ENCODE peak calls at places on chromosomes 3 and 15, in six cellular contexts. Q, Z, S, L, T and M are unnamed samples.

GRCh38 chr15:84833447-84833846 is 16.3 kb downstream of the ALPK3 start:
- DNase-seq in Q (no peak), Z (no peak), S (no peak), L (no peak), T (no peak), M (no peak)

GRCh38 chr3:122890077-122890484 is 95.2 kb downstream of the SLC49A4 start:
- DNase-seq in Q (no peak), Z (peak; percentile 70), S (no peak), L (no peak), T (peak; percentile 78), M (no peak)

GRCh38 chr3:51876186-51876585 is 785 bp upstream of the IQCF5 start:
- DNase-seq in Q (no peak), Z (no peak), S (no peak), L (no peak), T (no peak), M (no peak)

GRCh38 chr15:56715220-56715619 is 18.1 kb downstream of the ZNF280D start:
- DNase-seq in Q (no peak), Z (no peak), S (no peak), L (no peak), T (no peak), M (no peak)

GRCh38 chr3:124767259-124767658 is 37.0 kb downstream of the UMPS start:
- DNase-seq in Q (no peak), Z (no peak), S (no peak), L (no peak), T (no peak), M (no peak)

GRCh38 chr15:60062826-60063225 is 58.7 kb downstream of the FOXB1 start:
- DNase-seq in Q (no peak), Z (no peak), S (no peak), L (no peak), T (no peak), M (no peak)

GRCh38 chr15:28026221-28026620 is 72.9 kb downstream of the OCA2 start:
- DNase-seq in Q (no peak), Z (no peak), S (no peak), L (no peak), T (no peak), M (no peak)

GRCh38 chr3:160911399-160911798 is 155.4 kb downstream of the PPM1L start:
- DNase-seq in Q (no peak), Z (no peak), S (no peak), L (no peak), T (no peak), M (no peak)

GRCh38 chr15:40263036-40263754 is 19.7 kb downstream of the ANKRD63 start:
- DNase-seq in Q (no peak), Z (peak; percentile 29), S (no peak), L (no peak), T (no peak), M (no peak)

GRCh38 chr15:59247364-59247763 is 40.7 kb downstream of the LDHAL6B start:
- DNase-seq in Q (peak; percentile 73), Z (peak; percentile 46), S (peak; percentile 56), L (peak; percentile 21), T (no peak), M (no peak)

GRCh38 chr15:50872832-50873231 is 35.7 kb upstream of the AP4E1 start:
- DNase-seq in Q (no peak), Z (no peak), S (no peak), L (no peak), T (no peak), M (no peak)

GRCh38 chr3:46905661-46906451 is 28.3 kb downstream of the PTH1R start:
- DNase-seq in Q (no peak), Z (no peak), S (no peak), L (no peak), T (no peak), M (no peak)

GRCh38 chr3:82416828-82417227 is 655.4 kb upstream of the GBE1 start:
- DNase-seq in Q (no peak), Z (no peak), S (no peak), L (no peak), T (no peak), M (no peak)

GRCh38 chr3:8562081-8562595 is 60.5 kb downstream of the LMCD1 start:
- DNase-seq in Q (no peak), Z (no peak), S (no peak), L (no peak), T (no peak), M (no peak)

GRCh38 chr3:53114011-53114400 is 16.2 kb downstream of the RFT1 start:
- DNase-seq in Q (peak; percentile 72), Z (peak; percentile 70), S (peak; percentile 59), L (peak; percentile 56), T (peak; percentile 22), M (peak; percentile 80)

GRCh38 chr3:53464424-53464823 is 30.0 kb upstream of the CACNA1D start:
- DNase-seq in Q (peak; percentile 13), Z (no peak), S (no peak), L (no peak), T (no peak), M (no peak)

GRCh38 chr3:168653255-168653654 is 557.5 kb upstream of the GOLIM4 start:
- DNase-seq in Q (no peak), Z (no peak), S (no peak), L (no peak), T (no peak), M (no peak)